ENCODE peak calls at places on chromosomes 3 and 15, in six cellular contexts. G is central memory CD4-positive, alpha-beta T cell; A is cardiac muscle cell; O is activated naive CD4-positive, alpha-beta T cell; S is effector CD4-positive, alpha-beta T cell; F is mesothelial cell of epicardium. Y is an unnamed sample.

GRCh38 chr3:30269751-30270445 is 336.5 kb upstream of the TGFBR2 start:
- DNase-seq in G (no peak), A (no peak), O (no peak), S (no peak), F (no peak), Y (no peak)

GRCh38 chr15:38217181-38217580 is 35.5 kb upstream of the SPRED1 start:
- DNase-seq in G (no peak), A (peak; percentile 80), O (no peak), S (no peak), F (no peak), Y (no peak)

GRCh38 chr3:74267583-74268184 is 346.8 kb downstream of the CNTN3 start:
- DNase-seq in G (no peak), A (peak; percentile 79), O (no peak), S (no peak), F (peak; percentile 40), Y (no peak)

GRCh38 chr3:20080956-20081554 is 40.8 kb downstream of the KAT2B start:
- DNase-seq in G (no peak), A (no peak), O (no peak), S (no peak), F (no peak), Y (no peak)

GRCh38 chr15:31214864-31215489 is 111.7 kb upstream of the KLF13 start:
- DNase-seq in G (no peak), A (peak; percentile 82), O (no peak), S (no peak), F (no peak), Y (no peak)

GRCh38 chr3:122916580-122916979 is 111.0 kb downstream of the SEMA5B start:
- DNase-seq in G (no peak), A (no peak), O (no peak), S (no peak), F (no peak), Y (no peak)

GRCh38 chr3:3031358-3031757 is 78.8 kb downstream of the IL5RA start:
- DNase-seq in G (no peak), A (peak; percentile 18), O (no peak), S (no peak), F (no peak), Y (no peak)

GRCh38 chr15:74793135-74794028 is 11.5 kb downstream of the CSK start:
- DNase-seq in G (peak; percentile 73), A (peak; percentile 30), O (peak; percentile 71), S (peak; percentile 78), F (no peak), Y (no peak)

GRCh38 chr15:77012868-77013267 is 17.9 kb downstream of the PSTPIP1 start:
- DNase-seq in G (peak; percentile 55), A (no peak), O (peak; percentile 22), S (peak; percentile 35), F (no peak), Y (no peak)

GRCh38 chr15:83613716-83614115 is 40.2 kb upstream of the ADAMTSL3 start:
- DNase-seq in G (no peak), A (peak; percentile 53), O (no peak), S (no peak), F (no peak), Y (no peak)

GRCh38 chr15:55742498-55742926 is 440 bp downstream of the PRTG start:
- DNase-seq in G (no peak), A (peak; percentile 44), O (no peak), S (no peak), F (no peak), Y (no peak)

Y was measured in NCI-H1436 treated with DMSO at 0.1 percent for 48 hours.